ENCODE peak calls at places on chromosomes 2 and 18, in five cellular contexts. C, N, K, H and X are unnamed samples.

GRCh38 chr2:12076810-12077209 is 330.4 kb downstream of the LPIN1 start:
- DNase-seq in H (no peak), K (no peak), N (no peak), C (peak; percentile 11), X (no peak)

GRCh38 chr2:174750923-174751441 is 13.3 kb downstream of the CHRNA1 start:
- DNase-seq in K (no peak), C (no peak), N (peak; percentile 67), H (no peak), X (no peak)

GRCh38 chr2:202337133-202337532 is 39.0 kb upstream of the BMPR2 start:
- DNase-seq in K (no peak), C (peak; percentile 63), N (no peak), H (no peak), X (no peak)

GRCh38 chr18:47263828-47264314 is 12.4 kb upstream of the SKOR2 start:
- DNase-seq in N (no peak), K (no peak), H (no peak), C (no peak), X (no peak)

GRCh38 chr18:73296686-73297085 is 428.9 kb upstream of the NETO1 start:
- DNase-seq in N (no peak), K (no peak), C (no peak), H (no peak), X (peak; percentile 17)

GRCh38 chr2:105592288-105592687 is 152.4 kb upstream of the NCK2 start:
- DNase-seq in K (no peak), N (no peak), C (no peak), H (no peak), X (peak; percentile 67)

GRCh38 chr2:66576381-66577330 is 141.7 kb downstream of the MEIS1 start:
- DNase-seq in H (no peak), N (no peak), C (no peak), K (peak; percentile 26), X (peak; percentile 25)

GRCh38 chr2:227325824-227326195 is 759 bp downstream of the MFF start:
- DNase-seq in N (no peak), C (peak; percentile 38), K (peak; percentile 52), H (no peak), X (peak; percentile 45)

GRCh38 chr18:78090584-78090983 is 840.9 kb downstream of the GALR1 start:
- DNase-seq in C (no peak), H (no peak), K (no peak), N (no peak), X (no peak)

GRCh38 chr2:132757676-132758075 is 87.7 kb upstream of the LYPD1 start:
- DNase-seq in C (no peak), N (no peak), K (no peak), H (no peak), X (no peak)

GRCh38 chr2:239746847-239747246 is 278.3 kb downstream of the NDUFA10 start:
- DNase-seq in H (no peak), N (no peak), C (no peak), K (no peak), X (no peak)

GRCh38 chr2:212777020-212777491 is 238.5 kb upstream of the ERBB4 start:
- DNase-seq in C (no peak), K (no peak), N (peak; percentile 45), H (no peak), X (peak; percentile 3)

DNA sequence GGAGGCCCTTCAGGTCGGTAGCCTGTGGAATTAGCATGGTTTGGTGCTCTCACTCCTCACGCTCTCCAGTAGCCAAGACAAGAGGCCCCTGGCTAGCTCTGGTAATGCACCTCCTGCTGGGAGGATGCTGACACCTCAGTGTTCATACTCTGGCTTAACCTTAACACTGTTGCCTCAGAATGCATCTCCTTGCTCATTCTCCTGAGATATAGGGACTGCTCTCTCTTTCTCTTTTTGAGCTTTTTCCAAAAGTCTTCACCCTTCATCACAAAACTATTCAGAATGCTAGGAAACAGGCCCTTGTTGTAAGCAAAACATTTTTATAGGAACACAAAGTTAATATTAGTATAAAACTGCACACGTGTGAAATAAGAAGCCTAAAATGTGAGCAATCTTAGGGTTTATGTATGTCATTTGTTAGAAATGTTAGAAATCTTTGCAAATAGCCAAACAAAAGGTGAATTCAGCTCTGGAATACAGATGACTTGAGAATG is 17.3 kb upstream of the IMPA2 start:
- DNase-seq in C (no peak), H (no peak), N (no peak), K (no peak), X (no peak)
- TF ChIP-seq CTCF in C (no peak), H (peak; percentile 4), N (no peak), K (no peak), X (no peak)

DNA sequence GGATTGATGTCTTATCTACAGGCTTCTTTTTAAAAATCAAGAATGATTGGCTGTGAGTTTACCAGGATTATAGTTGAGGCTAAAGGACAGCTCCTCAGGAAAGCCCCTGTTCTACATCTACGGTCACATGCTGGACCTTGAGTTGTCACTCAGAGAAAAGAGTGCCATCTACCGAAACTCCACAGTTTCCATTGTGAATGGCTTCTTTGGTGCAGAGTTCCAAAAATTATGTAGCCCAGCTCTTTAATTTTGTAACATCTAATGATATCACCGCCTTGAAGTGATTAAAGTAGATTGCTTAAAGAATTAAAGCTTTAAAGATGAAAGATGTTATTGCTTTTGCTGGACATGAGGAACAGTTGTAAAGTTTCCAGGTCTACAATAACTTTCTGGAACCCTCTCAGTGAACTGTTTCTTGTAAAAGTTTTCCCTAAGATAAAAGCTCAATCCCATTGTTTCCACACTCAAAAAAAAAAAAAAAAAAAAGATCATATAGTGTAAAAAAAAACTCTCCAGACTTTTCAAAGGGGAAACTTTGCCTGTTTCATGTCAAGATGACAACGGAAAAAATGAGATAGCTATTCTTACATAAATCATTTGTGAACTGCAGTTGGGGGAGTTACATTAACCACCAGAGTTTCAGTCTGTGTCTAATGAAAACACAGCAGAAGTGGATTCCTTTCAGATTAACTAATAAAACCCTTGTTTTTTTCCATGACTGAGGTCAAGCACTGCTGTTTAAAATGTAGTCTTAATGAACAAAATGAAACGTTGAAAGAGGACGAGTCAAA is 4.3 kb downstream of the COL3A1 start:
- DNase-seq in N (no peak), H (peak; percentile 54), C (peak; percentile 23), K (no peak), X (peak; percentile 11)
- TF ChIP-seq CTCF in N (no peak), H (peak; percentile 51), C (peak; percentile 37), K (no peak), X (no peak)

GRCh38 chr2:190180313-190181065 is 118.0 kb upstream of the MSTN start:
- DNase-seq in K (peak; percentile 78), H (no peak), N (peak; percentile 68), C (peak; percentile 82), X (peak; percentile 79)
- TF ChIP-seq CTCF in K (peak; percentile 68), H (peak; percentile 26), N (peak; percentile 31), C (peak; percentile 61), X (peak; percentile 82)

DNA sequence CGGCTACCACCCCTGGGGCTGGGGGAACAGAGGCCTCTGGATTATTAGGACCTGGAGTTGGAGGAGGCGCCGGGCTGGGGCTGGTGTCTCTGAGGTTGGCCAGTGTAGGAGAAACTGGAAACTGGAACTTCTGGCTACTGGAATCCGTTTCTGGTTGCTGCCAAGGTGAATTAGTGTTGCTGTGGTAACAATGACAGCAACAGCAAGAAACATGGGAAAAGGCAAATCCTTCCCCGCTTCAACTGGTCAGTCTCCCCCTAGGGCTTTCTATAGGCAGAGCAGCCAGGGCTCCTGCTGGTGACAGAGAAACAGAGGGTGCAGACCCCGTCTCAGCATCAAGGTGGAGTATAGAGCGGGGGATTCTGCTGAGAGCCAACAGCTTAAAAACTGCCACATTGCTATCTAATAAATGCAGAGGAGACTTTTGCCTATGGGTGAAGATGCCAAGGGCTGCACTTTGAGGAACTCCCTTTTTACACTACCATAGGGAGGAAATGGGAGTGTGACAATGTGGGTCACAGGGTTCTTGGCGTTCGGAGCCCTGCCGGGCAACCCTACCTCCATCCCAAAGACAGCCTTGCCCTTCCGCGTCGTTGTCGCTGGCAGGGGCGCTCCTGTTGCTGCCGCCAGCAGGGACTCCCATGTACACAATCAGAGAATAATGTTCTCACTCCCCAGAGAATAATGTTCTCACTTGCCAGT is 81.4 kb upstream of the CABLES1 start:
- DNase-seq in K (peak; percentile 67), N (no peak), H (peak; percentile 76), C (no peak), X (peak; percentile 19)
- TF ChIP-seq CTCF in K (peak; percentile 30), N (no peak), H (peak; percentile 54), C (no peak), X (peak; percentile 37)

GRCh38 chr2:222798528-222798927 is 62.3 kb upstream of the ACSL3 start:
- DNase-seq in C (no peak), K (no peak), H (no peak), N (no peak), X (no peak)

GRCh38 chr2:222796413-222797103 is 64.3 kb upstream of the ACSL3 start:
- DNase-seq in C (no peak), H (no peak), N (no peak), K (no peak), X (no peak)

GRCh38 chr2:222795671-222796357 is 65.0 kb upstream of the ACSL3 start:
- DNase-seq in N (no peak), H (no peak), C (no peak), K (no peak), X (no peak)

GRCh38 chr2:222797871-222798270 is 63.0 kb upstream of the ACSL3 start:
- DNase-seq in C (no peak), H (no peak), N (no peak), K (no peak), X (no peak)

DNA sequence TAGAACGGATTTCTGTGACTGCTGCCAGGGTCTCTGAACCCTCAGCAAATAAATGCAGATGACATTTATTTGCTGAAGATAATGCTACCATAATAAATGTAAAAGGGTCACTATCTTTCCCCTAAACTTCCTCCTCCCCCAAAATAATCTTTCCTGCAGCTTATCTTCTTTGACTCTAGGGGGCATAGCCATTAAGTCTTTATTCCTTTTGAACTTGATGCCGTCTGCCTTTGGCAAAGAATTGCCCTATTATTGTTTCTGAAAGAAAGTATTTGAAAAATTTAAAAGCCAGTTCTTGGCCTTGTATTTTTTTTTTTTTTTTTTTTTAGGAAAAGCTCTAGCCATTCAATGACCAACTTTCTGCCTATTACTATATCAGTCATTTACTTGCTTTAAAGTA is 63.5 kb upstream of the ACSL3 start:
- DNase-seq in H (peak; percentile 20), C (no peak), N (no peak), K (no peak), X (no peak)
- TF ChIP-seq CTCF in H (peak; percentile 57), C (peak; percentile 65), N (peak; percentile 48), K (no peak), X (peak; percentile 39)

GRCh38 chr2:108786008-108786353 is 590 bp upstream of the CCDC138 start:
- DNase-seq in C (no peak), N (no peak), H (no peak), K (no peak), X (no peak)

GRCh38 chr2:108786354-108787208 is at the start of gene CCDC138:
- DNase-seq in N (peak; percentile 87), H (peak; percentile 51), K (peak; percentile 96), C (peak; percentile 87), X (peak; percentile 94)

GRCh38 chr2:108787209-108787558 is 613 bp downstream of the CCDC138 start:
- DNase-seq in H (no peak), N (no peak), K (no peak), C (no peak), X (no peak)
- TF ChIP-seq CTCF in H (no peak), N (no peak), K (no peak), C (no peak), X (no peak)